ENCODE peak calls at places on chromosomes 7 and 10, in five cellular contexts. One of them, this sample, is unnamed.
A peak's percentile ranks its signal among the peaks of the same experiment; 100 is the strongest.

GRCh38 chr10:8182841-8183240 is 128.4 kb downstream of the GATA3 start:
- DNase-seq in HL-60: peak; percentile 13
- DNase-seq in cardiac fibroblast: no peak
- DNase-seq in colonic mucosa: no peak
- DNase-seq in tibial artery: no peak
- DNase-seq in this sample: no peak

GRCh38 chr10:70478191-70479160 is at the start of gene PALD1:
- DNase-seq in HL-60: peak; percentile 67
- DNase-seq in cardiac fibroblast: no peak
- DNase-seq in colonic mucosa: peak; percentile 64
- DNase-seq in tibial artery: peak; percentile 77
- DNase-seq in this sample: peak; percentile 85

GRCh38 chr7:84663224-84663623 is 468.6 kb upstream of the SEMA3A start:
- DNase-seq in HL-60: no peak
- DNase-seq in cardiac fibroblast: peak; percentile 44
- DNase-seq in colonic mucosa: no peak
- DNase-seq in tibial artery: no peak
- DNase-seq in this sample: no peak

GRCh38 chr7:40884226-40884625 is 749.4 kb downstream of the SUGCT start:
- DNase-seq in HL-60: no peak
- DNase-seq in cardiac fibroblast: no peak
- DNase-seq in colonic mucosa: no peak
- DNase-seq in tibial artery: no peak
- DNase-seq in this sample: no peak

GRCh38 chr7:107592361-107593024 is 12.4 kb downstream of the BCAP29 start:
- DNase-seq in HL-60: no peak
- DNase-seq in cardiac fibroblast: peak; percentile 77
- DNase-seq in colonic mucosa: no peak
- DNase-seq in tibial artery: no peak
- DNase-seq in this sample: no peak

GRCh38 chr7:131688738-131689661 is 132.6 kb upstream of the PODXL start:
- DNase-seq in HL-60: peak; percentile 2
- DNase-seq in cardiac fibroblast: peak; percentile 68
- DNase-seq in colonic mucosa: peak; percentile 65
- DNase-seq in tibial artery: peak; percentile 59
- DNase-seq in this sample: peak; percentile 25

GRCh38 chr10:79400567-79401004 is 44.8 kb downstream of the ZCCHC24 start:
- DNase-seq in HL-60: no peak
- DNase-seq in cardiac fibroblast: peak; percentile 37
- DNase-seq in colonic mucosa: peak; percentile 62
- DNase-seq in tibial artery: no peak
- DNase-seq in this sample: no peak

GRCh38 chr10:125152646-125153368 is 7.6 kb downstream of the CTBP2 start:
- DNase-seq in HL-60: no peak
- DNase-seq in cardiac fibroblast: no peak
- DNase-seq in colonic mucosa: peak; percentile 71
- DNase-seq in tibial artery: peak; percentile 65
- DNase-seq in this sample: no peak

GRCh38 chr7:55055479-55055878 is 36.7 kb downstream of the EGFR start:
- DNase-seq in HL-60: peak; percentile 43
- DNase-seq in cardiac fibroblast: peak; percentile 93
- DNase-seq in colonic mucosa: no peak
- DNase-seq in tibial artery: no peak
- DNase-seq in this sample: no peak

GRCh38 chr10:34959321-34959720 is 130.8 kb downstream of the CUL2 start:
- DNase-seq in HL-60: no peak
- DNase-seq in cardiac fibroblast: no peak
- DNase-seq in colonic mucosa: no peak
- DNase-seq in tibial artery: no peak
- DNase-seq in this sample: no peak

GRCh38 chr10:2839081-2839725 is 228.1 kb upstream of the PFKP start:
- DNase-seq in HL-60: no peak
- DNase-seq in cardiac fibroblast: peak; percentile 15
- DNase-seq in colonic mucosa: peak; percentile 44
- DNase-seq in tibial artery: no peak
- DNase-seq in this sample: peak; percentile 9

GRCh38 chr10:10396601-10397000 is 621.1 kb upstream of the CELF2 start:
- DNase-seq in HL-60: no peak
- DNase-seq in cardiac fibroblast: peak; percentile 2
- DNase-seq in colonic mucosa: no peak
- DNase-seq in tibial artery: no peak
- DNase-seq in this sample: peak; percentile 4

GRCh38 chr7:138388673-138389491 is 71.2 kb upstream of the TRIM24 start:
- DNase-seq in HL-60: no peak
- DNase-seq in cardiac fibroblast: peak; percentile 31
- DNase-seq in colonic mucosa: peak; percentile 29
- DNase-seq in tibial artery: no peak
- DNase-seq in this sample: no peak

GRCh38 chr7:148535227-148535626 is 55.3 kb upstream of the C7orf33 start:
- DNase-seq in HL-60: no peak
- DNase-seq in cardiac fibroblast: no peak
- DNase-seq in colonic mucosa: no peak
- DNase-seq in tibial artery: no peak
- DNase-seq in this sample: peak; percentile 22

GRCh38 chr10:128092454-128092853 is 33.8 kb downstream of the MKI67 start:
- DNase-seq in HL-60: no peak
- DNase-seq in cardiac fibroblast: peak; percentile 21
- DNase-seq in colonic mucosa: no peak
- DNase-seq in tibial artery: no peak
- DNase-seq in this sample: peak; percentile 18

GRCh38 chr7:155344618-155345433 is 47.1 kb downstream of the INSIG1 start:
- DNase-seq in HL-60: peak; percentile 76
- DNase-seq in cardiac fibroblast: peak; percentile 68
- DNase-seq in colonic mucosa: peak; percentile 79
- DNase-seq in tibial artery: peak; percentile 60
- DNase-seq in this sample: peak; percentile 52
- H3K4me3 ChIP-seq in HL-60: peak overlapping the region; percentile 34
- H3K4me3 ChIP-seq in cardiac fibroblast: peak overlapping the region; percentile 19
- H3K4me3 ChIP-seq in colonic mucosa: peak overlapping the region; percentile 36
- H3K4me3 ChIP-seq in tibial artery: peak overlapping the region; percentile 46
- H3K4me3 ChIP-seq in this sample: peak overlapping the region; percentile 21

GRCh38 chr7:135159359-135160087 is 11.0 kb downstream of the CYREN start:
- DNase-seq in HL-60: no peak
- DNase-seq in cardiac fibroblast: peak; percentile 52
- DNase-seq in colonic mucosa: no peak
- DNase-seq in tibial artery: no peak
- DNase-seq in this sample: no peak
- H3K4me3 ChIP-seq in HL-60: no peak overlapping the region
- H3K4me3 ChIP-seq in cardiac fibroblast: no peak overlapping the region
- H3K4me3 ChIP-seq in colonic mucosa: no peak overlapping the region
- H3K4me3 ChIP-seq in tibial artery: no peak overlapping the region
- H3K4me3 ChIP-seq in this sample: no peak overlapping the region

DNA sequence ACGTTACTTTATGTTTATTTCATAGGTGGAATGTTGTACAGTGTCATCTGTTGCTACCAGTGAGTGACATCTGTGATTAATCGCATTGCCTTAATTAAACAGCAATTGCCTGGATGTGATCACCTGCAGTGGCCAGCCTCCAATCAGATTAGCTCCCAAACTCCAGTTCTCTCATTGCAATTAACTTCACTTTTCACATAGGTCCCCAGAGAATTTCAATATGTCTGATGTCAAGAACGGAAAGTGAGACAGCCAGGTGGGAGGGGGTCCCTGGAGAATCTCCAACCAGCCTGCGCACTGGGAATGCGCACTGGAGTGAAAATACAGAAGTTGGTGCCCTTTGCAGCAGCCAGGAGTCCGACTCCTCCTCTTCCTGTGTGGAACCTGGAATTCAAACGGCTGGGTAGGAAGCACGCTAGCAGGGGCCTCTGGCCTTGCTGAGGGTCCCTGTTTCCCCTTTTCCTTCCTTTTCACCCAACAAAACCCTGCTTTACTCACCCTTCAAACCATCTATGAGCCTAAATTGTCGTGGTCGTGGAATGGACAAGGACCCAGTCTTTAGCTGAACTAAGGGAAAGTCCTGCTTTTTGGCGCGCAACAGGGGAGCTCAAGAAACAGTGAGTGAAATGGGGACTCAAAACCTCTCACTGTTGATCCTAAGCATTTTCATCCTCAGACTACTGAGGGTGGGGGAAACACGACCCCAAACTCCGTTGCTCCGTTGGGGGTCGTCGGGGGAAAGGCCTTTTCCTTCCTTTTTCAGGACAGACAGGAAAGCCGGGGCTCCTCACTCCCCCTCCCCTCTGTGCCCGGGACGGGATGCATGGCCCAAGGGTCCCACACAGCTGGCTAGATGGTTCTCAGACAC is 1355.5 kb upstream of the LRRTM3 start:
- DNase-seq in HL-60: no peak
- DNase-seq in cardiac fibroblast: peak; percentile 57
- DNase-seq in colonic mucosa: peak; percentile 72
- DNase-seq in tibial artery: no peak
- DNase-seq in this sample: peak; percentile 31
- H3K4me3 ChIP-seq in HL-60: peak overlapping the region; percentile 10
- H3K4me3 ChIP-seq in cardiac fibroblast: peak overlapping the region; percentile 61
- H3K4me3 ChIP-seq in colonic mucosa: peak overlapping the region; percentile 42
- H3K4me3 ChIP-seq in tibial artery: peak overlapping the region; percentile 37
- H3K4me3 ChIP-seq in this sample: peak overlapping the region; percentile 40

GRCh38 chr10:29375888-29376287 is 87.0 kb downstream of the LYZL1 start:
- DNase-seq in HL-60: no peak
- DNase-seq in cardiac fibroblast: no peak
- DNase-seq in colonic mucosa: no peak
- DNase-seq in tibial artery: no peak
- DNase-seq in this sample: no peak
- H3K4me3 ChIP-seq in HL-60: no peak overlapping the region
- H3K4me3 ChIP-seq in cardiac fibroblast: no peak overlapping the region
- H3K4me3 ChIP-seq in colonic mucosa: no peak overlapping the region
- H3K4me3 ChIP-seq in tibial artery: no peak overlapping the region
- H3K4me3 ChIP-seq in this sample: no peak overlapping the region

DNA sequence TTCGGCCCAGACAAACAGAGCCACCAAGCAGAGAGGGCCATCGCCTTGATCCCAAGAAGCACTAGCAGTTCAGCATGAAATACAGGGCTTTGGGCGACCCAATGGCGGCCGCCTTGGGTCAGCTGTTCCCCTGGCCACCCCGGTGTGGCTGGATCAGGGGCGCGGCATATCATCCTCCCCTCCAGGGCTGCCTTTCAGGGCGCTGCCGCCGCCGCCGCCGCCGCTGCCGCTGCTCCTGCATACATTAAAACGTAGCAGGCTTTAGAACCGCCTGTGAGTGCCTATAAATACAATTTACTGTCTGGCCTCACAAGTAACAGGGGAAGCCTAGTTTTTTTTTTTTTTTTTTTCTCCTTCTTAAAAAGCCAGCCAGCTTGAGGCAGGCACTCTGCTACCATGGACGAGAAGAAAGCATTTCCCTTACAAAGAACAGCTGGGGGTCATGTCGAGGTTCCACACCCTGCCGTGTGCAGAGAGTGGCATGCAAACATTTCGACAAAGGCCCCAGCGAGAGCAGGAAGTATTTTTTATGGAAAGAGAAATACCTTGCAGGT is 57.7 kb upstream of the EFCAB10 start:
- DNase-seq in HL-60: no peak
- DNase-seq in cardiac fibroblast: no peak
- DNase-seq in colonic mucosa: peak; percentile 44
- DNase-seq in tibial artery: no peak
- DNase-seq in this sample: no peak
- H3K4me3 ChIP-seq in HL-60: no peak overlapping the region
- H3K4me3 ChIP-seq in cardiac fibroblast: no peak overlapping the region
- H3K4me3 ChIP-seq in colonic mucosa: peak overlapping the region; percentile 10
- H3K4me3 ChIP-seq in tibial artery: no peak overlapping the region
- H3K4me3 ChIP-seq in this sample: no peak overlapping the region

GRCh38 chr7:34135924-34136323 is 230.6 kb downstream of the BMPER start:
- DNase-seq in HL-60: no peak
- DNase-seq in cardiac fibroblast: no peak
- DNase-seq in colonic mucosa: no peak
- DNase-seq in tibial artery: no peak
- DNase-seq in this sample: peak; percentile 16
- H3K4me3 ChIP-seq in HL-60: no peak overlapping the region
- H3K4me3 ChIP-seq in cardiac fibroblast: no peak overlapping the region
- H3K4me3 ChIP-seq in colonic mucosa: no peak overlapping the region
- H3K4me3 ChIP-seq in tibial artery: no peak overlapping the region
- H3K4me3 ChIP-seq in this sample: no peak overlapping the region

DNA sequence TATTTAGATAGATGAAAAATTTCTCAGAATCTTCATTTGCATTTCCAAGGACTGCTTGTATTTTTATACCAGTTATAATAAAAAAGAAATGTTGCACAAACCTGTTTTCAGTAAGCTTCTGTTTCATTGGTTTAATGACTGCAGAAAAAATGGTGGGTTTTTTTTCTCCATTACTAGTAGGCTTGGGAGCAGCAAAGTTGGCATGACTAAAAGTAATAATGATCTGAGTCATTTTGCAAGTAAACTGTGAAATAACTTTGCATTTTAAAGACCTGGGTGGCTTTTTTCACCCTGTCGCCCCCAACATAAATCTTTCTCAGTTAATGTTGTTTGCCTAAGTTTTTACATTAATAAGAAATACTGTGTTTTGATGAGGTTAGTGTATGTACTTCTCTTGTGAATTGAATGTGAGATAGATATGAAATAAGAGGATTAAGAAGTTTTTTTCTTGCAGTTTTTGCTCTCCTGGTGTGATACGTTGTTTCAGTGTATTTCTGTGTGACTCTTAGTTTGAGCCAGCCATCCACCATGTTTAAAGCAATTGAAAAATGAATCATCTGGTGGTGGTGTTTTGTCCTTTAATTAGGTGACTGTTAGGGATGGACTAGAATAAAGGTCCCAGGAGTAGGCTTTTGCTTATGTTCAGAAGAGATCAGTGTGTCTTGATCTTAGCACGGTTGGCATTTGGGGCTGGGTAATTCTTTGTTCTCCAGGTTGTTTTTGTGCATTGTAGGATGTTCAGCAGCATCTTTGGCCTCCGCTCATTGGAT is 1.8 kb downstream of the GNAI1 start:
- DNase-seq in HL-60: no peak
- DNase-seq in cardiac fibroblast: peak; percentile 68
- DNase-seq in colonic mucosa: no peak
- DNase-seq in tibial artery: no peak
- DNase-seq in this sample: no peak
- H3K4me3 ChIP-seq in HL-60: no peak overlapping the region
- H3K4me3 ChIP-seq in cardiac fibroblast: peak overlapping the region; percentile 97
- H3K4me3 ChIP-seq in colonic mucosa: peak overlapping the region; percentile 83
- H3K4me3 ChIP-seq in tibial artery: peak overlapping the region; percentile 100
- H3K4me3 ChIP-seq in this sample: peak overlapping the region; percentile 76

GRCh38 chr10:77940225-77940624 is 13.7 kb upstream of the DLG5 start:
- DNase-seq in HL-60: no peak
- DNase-seq in cardiac fibroblast: no peak
- DNase-seq in colonic mucosa: no peak
- DNase-seq in tibial artery: no peak
- DNase-seq in this sample: no peak
- H3K4me3 ChIP-seq in HL-60: no peak overlapping the region
- H3K4me3 ChIP-seq in cardiac fibroblast: no peak overlapping the region
- H3K4me3 ChIP-seq in colonic mucosa: no peak overlapping the region
- H3K4me3 ChIP-seq in tibial artery: no peak overlapping the region
- H3K4me3 ChIP-seq in this sample: no peak overlapping the region